ENCODE peak calls at places on chromosome 4, in seven cellular contexts. P, F, J, K, C, X and G are unnamed samples.

GRCh38 chr4:119139822-119140252 is 4.2 kb downstream of the MYOZ2 start:
- DNase-seq in P (no peak), F (no peak), J (no peak), K (no peak), C (no peak), X (no peak), G (no peak)

GRCh38 chr4:119238068-119238722 is 25.7 kb downstream of the USP53 start:
- DNase-seq in P (no peak), F (no peak), J (peak), K (no peak), C (no peak), X (no peak), G (no peak)

GRCh38 chr4:169033660-169034059 is 23.6 kb upstream of the CBR4 start:
- DNase-seq in P (no peak), F (no peak), J (peak), K (no peak), C (peak), X (no peak), G (peak)

GRCh38 chr4:38318737-38319455 is 345.1 kb upstream of the KLF3 start:
- DNase-seq in P (peak), F (peak), J (peak), K (peak), C (peak), X (peak), G (peak)

GRCh38 chr4:109998867-109999303 is 86.2 kb downstream of the EGF start:
- DNase-seq in P (peak), F (peak), J (no peak), K (peak), C (peak), X (no peak), G (no peak)

GRCh38 chr4:3756343-3757059 is 9.7 kb upstream of the ADRA2C start:
- DNase-seq in P (no peak), F (peak), J (no peak), K (no peak), C (peak), X (no peak), G (no peak)

GRCh38 chr4:156771171-156771837 is 200.3 kb downstream of the PDGFC start:
- DNase-seq in P (peak), F (no peak), J (no peak), K (peak), C (peak), X (no peak), G (no peak)

GRCh38 chr4:158446106-158446505 is 75.6 kb upstream of the RXFP1 start:
- DNase-seq in P (no peak), F (no peak), J (no peak), K (no peak), C (no peak), X (no peak), G (no peak)

GRCh38 chr4:15703439-15703838 is 574 bp downstream of the BST1 start:
- DNase-seq in P (no peak), F (no peak), J (no peak), K (no peak), C (no peak), X (no peak), G (no peak)

GRCh38 chr4:106048250-106048931 is 153.1 kb downstream of the NPNT start:
- DNase-seq in P (no peak), F (no peak), J (no peak), K (no peak), C (no peak), X (no peak), G (no peak)

GRCh38 chr4:6890358-6890757 is 19.3 kb upstream of the TBC1D14 start:
- DNase-seq in P (no peak), F (no peak), J (no peak), K (no peak), C (no peak), X (no peak), G (no peak)

GRCh38 chr4:2042207-2042946 is 16.8 kb upstream of the NAT8L start:
- DNase-seq in P (peak), F (no peak), J (peak), K (peak), C (no peak), X (peak), G (no peak)

GRCh38 chr4:163540977-163541376 is 46.5 kb downstream of the TMA16 start:
- DNase-seq in P (no peak), F (no peak), J (no peak), K (no peak), C (no peak), X (no peak), G (no peak)

GRCh38 chr4:11669156-11669555 is 240.5 kb upstream of the HS3ST1 start:
- DNase-seq in P (peak), F (no peak), J (no peak), K (no peak), C (no peak), X (no peak), G (no peak)

GRCh38 chr4:125125256-125125655 is 189.5 kb upstream of the FAT4 start:
- DNase-seq in P (no peak), F (no peak), J (no peak), K (no peak), C (no peak), X (no peak), G (no peak)

GRCh38 chr4:40829586-40829985 is 79.8 kb downstream of the NSUN7 start:
- DNase-seq in P (no peak), F (no peak), J (no peak), K (no peak), C (no peak), X (no peak), G (no peak)

GRCh38 chr4:16513876-16514275 is 287.6 kb upstream of the TAPT1 start:
- DNase-seq in P (no peak), F (no peak), J (no peak), K (no peak), C (no peak), X (no peak), G (no peak)

GRCh38 chr4:176898791-176899190 is 106.1 kb upstream of the VEGFC start:
- DNase-seq in P (no peak), F (no peak), J (no peak), K (no peak), C (no peak), X (no peak), G (no peak)

GRCh38 chr4:23962462-23962861 is 72.6 kb upstream of the PPARGC1A start:
- DNase-seq in P (no peak), F (no peak), J (no peak), K (no peak), C (no peak), X (no peak), G (no peak)

GRCh38 chr4:7687006-7687405 is 252.3 kb upstream of the PSAPL1 start:
- DNase-seq in P (no peak), F (no peak), J (no peak), K (no peak), C (no peak), X (no peak), G (no peak)

GRCh38 chr4:40316782-40317635 is 18.1 kb upstream of the CHRNA9 start:
- DNase-seq in P (peak), F (no peak), J (peak), K (peak), C (peak), X (no peak), G (no peak)

GRCh38 chr4:177952723-177953122 is 510.5 kb upstream of the AGA start:
- DNase-seq in P (no peak), F (no peak), J (no peak), K (no peak), C (no peak), X (no peak), G (no peak)

GRCh38 chr4:42633605-42634388 is 23.1 kb downstream of the ATP8A1 start:
- DNase-seq in P (no peak), F (no peak), J (peak), K (no peak), C (no peak), X (no peak), G (no peak)

GRCh38 chr4:149885896-149886295 is 70.3 kb upstream of the IQCM start:
- DNase-seq in P (no peak), F (no peak), J (no peak), K (no peak), C (no peak), X (no peak), G (no peak)

GRCh38 chr4:6071959-6072720 is 53.9 kb upstream of the C4orf50 start:
- DNase-seq in P (no peak), F (no peak), J (no peak), K (no peak), C (no peak), X (no peak), G (peak)

GRCh38 chr4:86092684-86093083 is 267.2 kb downstream of the MAPK10 start:
- DNase-seq in P (no peak), F (peak), J (no peak), K (no peak), C (no peak), X (no peak), G (no peak)

GRCh38 chr4:65943076-65943475 is 272.8 kb upstream of the EPHA5 start:
- DNase-seq in P (no peak), F (peak), J (no peak), K (no peak), C (no peak), X (no peak), G (no peak)

GRCh38 chr4:3676907-3677495 is 89.2 kb upstream of the ADRA2C start:
- DNase-seq in P (no peak), F (no peak), J (no peak), K (no peak), C (no peak), X (no peak), G (no peak)

GRCh38 chr4:6999172-7000086 is 43.7 kb upstream of the TADA2B start:
- DNase-seq in P (peak), F (no peak), J (no peak), K (no peak), C (peak), X (no peak), G (no peak)

GRCh38 chr4:11715753-11716521 is 287.2 kb upstream of the HS3ST1 start:
- DNase-seq in P (peak), F (no peak), J (no peak), K (no peak), C (no peak), X (no peak), G (no peak)

GRCh38 chr4:140110542-140110941 is 43.4 kb downstream of the MAML3 start:
- DNase-seq in P (no peak), F (no peak), J (no peak), K (no peak), C (no peak), X (no peak), G (no peak)

GRCh38 chr4:139907001-139907809 is 241.6 kb downstream of the MGST2 start:
- DNase-seq in P (no peak), F (no peak), J (peak), K (no peak), C (no peak), X (no peak), G (no peak)

GRCh38 chr4:180164799-180165198 is 2078.4 kb upstream of the TENM3 start:
- DNase-seq in P (no peak), F (no peak), J (no peak), K (peak), C (no peak), X (no peak), G (no peak)

GRCh38 chr4:1570291-1571164 is 113.6 kb downstream of the FAM53A start:
- DNase-seq in P (no peak), F (no peak), J (no peak), K (peak), C (no peak), X (no peak), G (peak)

GRCh38 chr4:5979981-5980380 is 38.2 kb downstream of the C4orf50 start:
- DNase-seq in P (peak), F (peak), J (no peak), K (peak), C (peak), X (no peak), G (no peak)

GRCh38 chr4:156677136-156677535 is 294.5 kb downstream of the PDGFC start:
- DNase-seq in P (peak), F (peak), J (peak), K (peak), C (peak), X (no peak), G (no peak)

GRCh38 chr4:152605031-152605430 is 69.1 kb upstream of the FBXW7 start:
- DNase-seq in P (no peak), F (no peak), J (no peak), K (no peak), C (no peak), X (no peak), G (no peak)

GRCh38 chr4:8472689-8473197 is 32.2 kb downstream of the TRMT44 start:
- DNase-seq in P (no peak), F (no peak), J (no peak), K (peak), C (no peak), X (no peak), G (no peak)

GRCh38 chr4:915041-915474 is 17.1 kb downstream of the GAK start:
- DNase-seq in P (no peak), F (no peak), J (peak), K (no peak), C (no peak), X (no peak), G (no peak)

GRCh38 chr4:53326535-53326934 is 39.3 kb downstream of the SCFD2 start:
- DNase-seq in P (no peak), F (no peak), J (no peak), K (no peak), C (no peak), X (no peak), G (no peak)
- TF ChIP-seq CTCF in P (no peak), F (no peak), J (no peak), K (no peak), C (no peak), X (no peak), G (no peak)

GRCh38 chr4:88527787-88528186 is 4.2 kb upstream of the PYURF start:
- DNase-seq in P (no peak), F (no peak), J (peak), K (no peak), C (no peak), X (no peak), G (no peak)

GRCh38 chr4:88522702-88523324 is 763 bp downstream of the PYURF start:
- DNase-seq in P (peak), F (peak), J (no peak), K (peak), C (no peak), X (no peak), G (peak)

GRCh38 chr4:88518911-88519310 is 4.7 kb downstream of the PYURF start:
- DNase-seq in P (no peak), F (no peak), J (no peak), K (no peak), C (no peak), X (no peak), G (no peak)

GRCh38 chr4:88526221-88526815 is 2.7 kb upstream of the PYURF start:
- DNase-seq in P (peak), F (no peak), J (no peak), K (no peak), C (no peak), X (no peak), G (no peak)

DNA sequence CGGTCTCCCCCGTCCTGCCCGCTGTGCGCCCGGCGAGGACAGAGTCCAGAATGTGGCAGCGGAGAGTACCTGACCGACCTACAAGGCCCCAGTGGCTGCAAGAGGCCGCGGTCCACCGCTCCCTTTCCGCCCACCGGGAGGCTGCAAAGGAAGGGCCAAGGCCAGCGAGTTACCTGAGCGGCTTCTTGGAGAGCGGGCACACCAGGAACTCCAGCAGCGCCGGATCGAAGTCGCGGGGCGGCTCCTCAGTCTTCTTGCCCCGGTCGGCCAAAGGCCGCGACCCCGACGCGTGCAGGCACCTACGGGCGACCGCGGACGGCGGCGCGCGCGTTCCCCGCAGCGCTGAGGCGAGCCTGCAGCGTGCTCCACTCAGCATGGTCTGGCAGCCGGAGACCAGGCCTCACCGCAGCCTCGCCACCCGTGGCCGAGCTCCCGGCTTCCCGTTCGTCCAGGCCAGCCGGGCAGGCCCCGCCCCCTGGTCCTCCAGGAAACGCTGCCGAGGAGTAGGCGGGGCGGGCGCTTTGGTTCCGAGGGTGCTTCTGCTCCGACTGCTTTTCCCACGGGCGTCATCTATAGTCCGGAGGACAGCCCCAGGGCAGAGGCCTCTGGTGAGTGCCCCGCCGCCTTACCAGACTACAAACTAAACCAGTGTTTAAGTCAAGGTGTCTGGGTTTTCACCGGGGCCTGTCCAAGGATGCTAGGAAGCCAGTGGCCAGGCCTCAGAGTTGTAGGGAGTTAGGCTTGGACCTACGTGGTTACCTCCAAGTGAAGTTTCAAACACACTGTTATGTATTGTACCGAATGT is at the start of gene PYURF:
- DNase-seq in P (peak), F (peak), J (peak), K (peak), C (peak), X (peak), G (peak)
- TF ChIP-seq CTCF in P (no peak), F (no peak), J (no peak), K (no peak), C (no peak), X (no peak), G (no peak)

GRCh38 chr4:126583509-126583908 is 1049.2 kb upstream of the INTU start:
- DNase-seq in P (no peak), F (no peak), J (no peak), K (no peak), C (peak), X (no peak), G (no peak)

GRCh38 chr4:126582737-126583136 is 1050.0 kb upstream of the INTU start:
- DNase-seq in P (no peak), F (no peak), J (no peak), K (no peak), C (no peak), X (no peak), G (no peak)
- TF ChIP-seq CTCF in P (no peak), F (no peak), J (no peak), K (no peak), C (no peak), X (no peak), G (no peak)

GRCh38 chr4:185186769-185187168 is 17.0 kb downstream of the CFAP97 start:
- DNase-seq in P (no peak), F (no peak), J (no peak), K (no peak), C (no peak), X (no peak), G (no peak)

GRCh38 chr4:185179488-185179887 is 24.3 kb downstream of the CFAP97 start:
- DNase-seq in P (no peak), F (no peak), J (no peak), K (no peak), C (no peak), X (no peak), G (no peak)

GRCh38 chr4:185182196-185182595 is 21.6 kb downstream of the CFAP97 start:
- DNase-seq in P (no peak), F (no peak), J (no peak), K (no peak), C (no peak), X (no peak), G (no peak)

GRCh38 chr4:185183622-185184281 is 20.0 kb downstream of the CFAP97 start:
- DNase-seq in P (peak), F (peak), J (no peak), K (peak), C (peak), X (peak), G (peak)
- TF ChIP-seq CTCF in P (peak), F (peak), J (peak), K (peak), C (peak), X (no peak), G (peak)

GRCh38 chr4:9764155-9764696 is 17.2 kb upstream of the DRD5 start:
- DNase-seq in P (no peak), F (no peak), J (no peak), K (no peak), C (no peak), X (no peak), G (no peak)

GRCh38 chr4:9762823-9763475 is 18.5 kb upstream of the DRD5 start:
- DNase-seq in P (peak), F (peak), J (peak), K (peak), C (peak), X (no peak), G (no peak)

GRCh38 chr4:9771069-9771468 is 10.4 kb upstream of the DRD5 start:
- DNase-seq in P (no peak), F (no peak), J (no peak), K (no peak), C (no peak), X (no peak), G (no peak)

DNA sequence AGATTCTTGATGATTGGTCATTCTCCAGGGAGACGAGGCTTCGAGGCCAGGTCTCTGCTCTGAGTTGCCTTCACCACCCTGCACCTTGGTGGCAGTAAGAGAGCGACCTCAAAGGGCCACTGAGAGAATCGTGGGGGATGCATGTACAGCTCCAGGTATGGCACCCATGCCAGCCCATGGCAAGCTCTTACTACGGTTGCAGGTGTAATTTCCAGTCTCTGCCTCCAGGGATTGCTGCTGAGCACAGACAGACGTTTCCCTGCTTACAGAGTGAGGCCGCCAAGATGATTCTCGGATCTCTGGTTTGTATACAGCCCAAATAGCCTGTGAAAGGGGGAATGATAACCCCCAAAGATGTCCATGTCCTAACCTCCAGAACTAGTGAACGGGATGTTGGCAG is 16.3 kb upstream of the DRD5 start:
- DNase-seq in P (peak), F (no peak), J (peak), K (peak), C (peak), X (no peak), G (no peak)
- TF ChIP-seq CTCF in P (no peak), F (no peak), J (peak), K (peak), C (peak), X (no peak), G (peak)

GRCh38 chr4:83455300-83456183 is at the start of the genes HELQ and MRPS18C:
- DNase-seq in P (peak), F (peak), J (peak), K (peak), C (peak), X (peak), G (peak)
- TF ChIP-seq CTCF in P (no peak), F (no peak), J (peak), K (no peak), C (no peak), X (no peak), G (no peak)

GRCh38 chr4:108749119-108749518 is 13.7 kb downstream of the ETNPPL start:
- DNase-seq in P (peak), F (no peak), J (no peak), K (no peak), C (no peak), X (no peak), G (no peak)
- TF ChIP-seq CTCF in P (no peak), F (no peak), J (no peak), K (no peak), C (no peak), X (no peak), G (no peak)